ENCODE peak calls at places on chromosomes 11 and 22, in seven cellular contexts. I, T, J, E, R, B and D are unnamed samples.

GRCh38 chr11:45724145-45724544 is 58.7 kb upstream of the CHST1 start:
- DNase-seq in I (no peak), T (no peak), J (no peak), E (no peak), R (no peak), B (no peak), D (no peak)

GRCh38 chr11:34830648-34831047 is 85.5 kb downstream of the APIP start:
- DNase-seq in I (no peak), T (no peak), J (no peak), E (peak), R (no peak), B (no peak), D (no peak)

GRCh38 chr22:48855593-48856307 is 971.9 kb downstream of the BRD1 start:
- DNase-seq in I (no peak), T (peak), J (no peak), E (no peak), R (no peak), B (no peak), D (no peak)

GRCh38 chr11:12556788-12557384 is 117.3 kb upstream of the TEAD1 start:
- DNase-seq in I (no peak), T (no peak), J (no peak), E (peak), R (no peak), B (peak), D (no peak)

GRCh38 chr22:40418366-40419201 is 48.2 kb downstream of the SGSM3 start:
- DNase-seq in I (no peak), T (no peak), J (no peak), E (no peak), R (no peak), B (no peak), D (no peak)

GRCh38 chr11:35549787-35550186 is 24.4 kb upstream of the PAMR1 start:
- DNase-seq in I (no peak), T (no peak), J (no peak), E (peak), R (no peak), B (peak), D (no peak)

GRCh38 chr11:84558085-84558905 is 1068.8 kb downstream of the DLG2 start:
- DNase-seq in I (peak), T (no peak), J (peak), E (peak), R (no peak), B (peak), D (no peak)

GRCh38 chr11:34529643-34530042 is 16.0 kb upstream of the ELF5 start:
- DNase-seq in I (no peak), T (no peak), J (no peak), E (no peak), R (no peak), B (no peak), D (no peak)

GRCh38 chr11:25775608-25776007 is 556.3 kb upstream of the ANO3 start:
- DNase-seq in I (no peak), T (no peak), J (no peak), E (no peak), R (no peak), B (no peak), D (no peak)

GRCh38 chr22:23539135-23539838 is 40.8 kb downstream of the IGLL1 start:
- DNase-seq in I (peak), T (peak), J (peak), E (peak), R (peak), B (peak), D (peak)

GRCh38 chr22:27032121-27032761 is 374.9 kb downstream of the MIAT start:
- DNase-seq in I (no peak), T (no peak), J (no peak), E (peak), R (no peak), B (peak), D (no peak)

GRCh38 chr11:27520226-27520625 is 13.7 kb upstream of the LIN7C start:
- DNase-seq in I (no peak), T (no peak), J (no peak), E (no peak), R (no peak), B (peak), D (no peak)

GRCh38 chr11:14644396-14645246 is 1.0 kb downstream of the PDE3B start:
- DNase-seq in I (peak), T (peak), J (peak), E (peak), R (peak), B (no peak), D (peak)

GRCh38 chr22:48396785-48397530 is 1430.7 kb downstream of the BRD1 start:
- DNase-seq in I (no peak), T (no peak), J (no peak), E (no peak), R (no peak), B (no peak), D (no peak)